ENCODE peak calls at places on chromosomes 3 and 15, in six cellular contexts. B is transverse colon; J is fibroblast of the aortic adventitia; T is A549; U is CD8-positive, alpha-beta T cell; E is WTC11. N is an unnamed sample.

GRCh38 chr3:148280623-148281242 is 417.0 kb upstream of the AGTR1 start:
- DNase-seq in U (no peak), T (no peak), E (peak; percentile 32), B (no peak), J (no peak), N (no peak)

GRCh38 chr3:130480736-130481135 is 36.2 kb upstream of the COL6A6 start:
- DNase-seq in B (no peak), T (peak; percentile 9), U (no peak), E (peak; percentile 53), J (peak; percentile 91), N (peak; percentile 44)

GRCh38 chr15:43769584-43770228 is 7.1 kb downstream of the ELL3 start:
- DNase-seq in J (peak; percentile 78), E (peak; percentile 78), T (peak; percentile 28), B (peak; percentile 63), U (peak; percentile 37), N (peak; percentile 52)

GRCh38 chr3:195914648-195915473 is 6.5 kb upstream of the TNK2 start:
- DNase-seq in T (peak; percentile 93), E (peak; percentile 96), J (peak; percentile 97), U (peak; percentile 91), B (peak; percentile 94), N (peak; percentile 96)

GRCh38 chr3:155242342-155242741 is 51.1 kb downstream of the STRIT1 start:
- DNase-seq in U (no peak), T (no peak), B (no peak), J (peak; percentile 68), E (no peak), N (no peak)

GRCh38 chr3:113979916-113980315 is 32.1 kb downstream of the ZDHHC23 start:
- DNase-seq in B (no peak), J (no peak), T (no peak), E (no peak), U (no peak), N (no peak)

GRCh38 chr15:77475898-77476297 is 55.2 kb downstream of the HMG20A start:
- DNase-seq in U (no peak), J (no peak), B (no peak), E (peak; percentile 34), T (no peak), N (no peak)

GRCh38 chr15:33442449-33442848 is 131.7 kb downstream of the RYR3 start:
- DNase-seq in E (no peak), J (no peak), T (no peak), U (no peak), B (no peak), N (no peak)

GRCh38 chr3:23805881-23806321 is at the start of gene UBE2E1:
- DNase-seq in B (peak; percentile 76), J (peak; percentile 75), U (peak; percentile 64), E (peak; percentile 57), T (peak; percentile 58), N (peak; percentile 54)

GRCh38 chr15:76032046-76032445 is 19.8 kb upstream of the NRG4 start:
- DNase-seq in J (no peak), U (no peak), E (no peak), T (no peak), B (no peak), N (no peak)

GRCh38 chr15:29821416-29822099 is 710 bp downstream of the TJP1 start:
- DNase-seq in J (peak; percentile 77), T (peak; percentile 75), U (no peak), E (peak; percentile 86), B (peak; percentile 83), N (peak; percentile 63)
- TF ChIP-seq CTCF in J (peak; percentile 46), T (no peak), U (no peak), E (no peak), B (peak; percentile 21), N (no peak)

GRCh38 chr15:72911658-72912057 is 128.1 kb upstream of the ADPGK start:
- DNase-seq in E (no peak), J (no peak), U (no peak), B (peak; percentile 46), T (no peak), N (no peak)
- TF ChIP-seq CTCF in E (no peak), J (no peak), U (no peak), B (no peak), T (no peak), N (no peak)

GRCh38 chr3:141360888-141361598 is 7.3 kb upstream of the ZBTB38 start:
- DNase-seq in J (peak; percentile 92), U (no peak), T (peak; percentile 86), E (no peak), B (no peak), N (peak; percentile 69)
- TF ChIP-seq CTCF in J (peak; percentile 79), U (peak; percentile 69), T (peak; percentile 92), E (peak; percentile 15), B (peak; percentile 64), N (peak; percentile 86)

DNA sequence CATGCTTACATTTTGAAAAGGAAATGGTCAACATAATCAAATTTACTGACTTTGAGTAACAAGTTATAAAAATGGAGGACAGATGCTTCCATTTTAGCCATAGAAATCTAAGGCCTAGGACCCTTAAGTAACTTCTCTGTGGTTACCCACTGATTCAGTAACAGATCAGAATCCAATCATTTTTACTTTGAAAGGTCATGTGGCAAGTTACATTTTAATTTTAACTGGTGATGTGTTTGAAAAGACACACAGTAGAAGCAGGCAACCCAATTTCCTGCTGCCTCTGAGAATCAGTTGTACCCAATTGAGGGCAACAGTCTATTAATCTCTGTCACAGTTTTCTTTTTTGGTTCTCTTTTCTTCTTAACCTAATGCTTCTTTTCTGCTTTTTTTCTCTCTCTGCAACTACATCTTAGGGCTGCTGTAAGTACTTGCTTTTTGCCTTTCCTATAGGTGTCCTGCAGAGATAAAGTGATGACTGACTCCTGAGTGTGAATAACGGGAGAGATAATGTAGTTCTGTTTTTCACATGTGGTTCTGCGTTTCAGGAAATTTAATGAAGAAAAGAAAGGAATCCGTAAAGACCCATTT is 3.3 kb downstream of the ZWILCH start:
- DNase-seq in J (no peak), U (no peak), E (no peak), T (no peak), B (no peak), N (no peak)
- TF ChIP-seq CTCF in J (no peak), U (no peak), E (no peak), T (no peak), B (no peak), N (no peak)

GRCh38 chr3:153285194-153285641 is 123.2 kb downstream of the RAP2B start:
- DNase-seq in B (no peak), U (no peak), E (no peak), J (peak; percentile 79), T (no peak), N (peak; percentile 53)
- TF ChIP-seq CTCF in B (no peak), U (no peak), E (no peak), J (peak; percentile 42), T (no peak), N (no peak)

GRCh38 chr3:150184426-150185071 is 213.9 kb upstream of the PFN2 start:
- DNase-seq in T (peak; percentile 33), J (peak; percentile 83), E (no peak), U (no peak), B (no peak), N (no peak)
- TF ChIP-seq CTCF in T (no peak), J (no peak), E (no peak), U (no peak), B (no peak), N (no peak)